ENCODE peak calls at places on chromosomes 7 and 10, in nine cellular contexts. U is adrenal gland, E is H7, L is uterus, Z is sigmoid colon, J is NB4, O is PC-9, G is BJ, H is RWPE2. A is an unnamed sample.

GRCh38 chr7:156932006-156932405 is 17.5 kb upstream of the NOM1 start:
- DNase-seq in U (peak), E (no peak), L (no peak), Z (no peak), J (no peak), O (no peak), G (no peak), H (no peak), A (no peak)

GRCh38 chr10:103648951-103649532 is 155.5 kb downstream of the NEURL1 start:
- DNase-seq in U (peak), E (no peak), L (peak), Z (peak), J (peak), O (no peak), G (no peak), H (no peak), A (no peak)

GRCh38 chr10:31823358-31823757 is 105.3 kb downstream of the ARHGAP12 start:
- DNase-seq in U (no peak), E (no peak), L (no peak), Z (no peak), J (no peak), O (no peak), G (no peak), H (no peak), A (no peak)

GRCh38 chr10:104642311-104643022 is 1.4 kb downstream of the SORCS3 start:
- DNase-seq in U (peak), E (peak), L (no peak), Z (no peak), J (no peak), O (no peak), G (no peak), H (no peak), A (no peak)

GRCh38 chr7:54964136-54964535 is 54.7 kb upstream of the EGFR start:
- DNase-seq in U (no peak), E (no peak), L (no peak), Z (no peak), J (no peak), O (no peak), G (no peak), H (no peak), A (no peak)

GRCh38 chr7:158527495-158527894 is 60.1 kb downstream of the PTPRN2 start:
- DNase-seq in U (no peak), E (peak), L (no peak), Z (no peak), J (no peak), O (no peak), G (no peak), H (no peak), A (no peak)

GRCh38 chr10:119022846-119023552 is 6.5 kb upstream of the NANOS1 start:
- DNase-seq in U (peak), E (peak), L (no peak), Z (no peak), J (no peak), O (peak), G (peak), H (no peak), A (no peak)

GRCh38 chr7:35707422-35707821 is 12.5 kb upstream of the HERPUD2 start:
- DNase-seq in U (no peak), E (no peak), L (no peak), Z (no peak), J (no peak), O (no peak), G (no peak), H (no peak), A (no peak)

GRCh38 chr7:55132890-55133551 is 114.2 kb downstream of the EGFR start:
- DNase-seq in U (no peak), E (no peak), L (peak), Z (peak), J (peak), O (peak), G (peak), H (peak), A (peak)

GRCh38 chr7:134875867-134876266 is 96.4 kb downstream of the CALD1 start:
- DNase-seq in U (no peak), E (no peak), L (no peak), Z (no peak), J (no peak), O (no peak), G (peak), H (no peak), A (peak)

GRCh38 chr10:124064158-124064603 is 29.2 kb downstream of the CHST15 start:
- DNase-seq in U (peak), E (no peak), L (no peak), Z (no peak), J (no peak), O (no peak), G (no peak), H (no peak), A (no peak)

GRCh38 chr10:11232222-11232961 is 214.7 kb downstream of the CELF2 start:
- DNase-seq in U (no peak), E (no peak), L (no peak), Z (no peak), J (no peak), O (no peak), G (no peak), H (no peak), A (no peak)

GRCh38 chr10:70007116-70007820 is 45.4 kb upstream of the MACROH2A2 start:
- DNase-seq in U (no peak), E (no peak), L (no peak), Z (no peak), J (no peak), O (no peak), G (no peak), H (no peak), A (peak)

GRCh38 chr10:43286076-43286805 is 19.4 kb upstream of the RASGEF1A start:
- DNase-seq in U (no peak), E (no peak), L (no peak), Z (no peak), J (no peak), O (no peak), G (no peak), H (no peak), A (no peak)

GRCh38 chr10:21097926-21098355 is 200.8 kb upstream of the NEBL start:
- DNase-seq in U (no peak), E (no peak), L (no peak), Z (no peak), J (no peak), O (no peak), G (no peak), H (no peak), A (no peak)

DNA sequence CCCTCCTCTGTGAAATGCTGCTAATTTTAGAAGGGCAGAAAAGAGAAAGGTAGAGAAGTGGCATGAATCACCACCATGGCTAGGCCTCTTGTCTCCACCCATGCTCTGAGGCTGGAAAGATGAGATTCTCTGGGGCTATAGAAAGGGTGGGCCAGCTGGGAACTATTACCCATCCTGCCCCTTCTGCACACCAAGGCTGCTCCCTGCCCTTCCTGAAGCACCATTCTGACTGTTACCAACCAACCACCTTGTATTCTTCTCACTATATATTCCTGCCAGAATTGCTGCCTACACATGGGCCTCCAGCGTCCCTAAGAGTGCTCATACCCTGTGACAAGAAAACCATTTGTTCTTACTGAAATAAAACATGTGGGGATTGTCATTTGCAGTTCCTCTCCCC is 11.4 kb upstream of the DLX6 start:
- DNase-seq in U (no peak), E (no peak), L (no peak), Z (no peak), J (no peak), O (no peak), G (no peak), H (no peak), A (no peak)
- H3K4me3 ChIP-seq in U (no peak), E (no peak), L (no peak), Z (no peak), J (no peak), O (no peak), G (no peak), H (no peak), A (no peak)

DNA sequence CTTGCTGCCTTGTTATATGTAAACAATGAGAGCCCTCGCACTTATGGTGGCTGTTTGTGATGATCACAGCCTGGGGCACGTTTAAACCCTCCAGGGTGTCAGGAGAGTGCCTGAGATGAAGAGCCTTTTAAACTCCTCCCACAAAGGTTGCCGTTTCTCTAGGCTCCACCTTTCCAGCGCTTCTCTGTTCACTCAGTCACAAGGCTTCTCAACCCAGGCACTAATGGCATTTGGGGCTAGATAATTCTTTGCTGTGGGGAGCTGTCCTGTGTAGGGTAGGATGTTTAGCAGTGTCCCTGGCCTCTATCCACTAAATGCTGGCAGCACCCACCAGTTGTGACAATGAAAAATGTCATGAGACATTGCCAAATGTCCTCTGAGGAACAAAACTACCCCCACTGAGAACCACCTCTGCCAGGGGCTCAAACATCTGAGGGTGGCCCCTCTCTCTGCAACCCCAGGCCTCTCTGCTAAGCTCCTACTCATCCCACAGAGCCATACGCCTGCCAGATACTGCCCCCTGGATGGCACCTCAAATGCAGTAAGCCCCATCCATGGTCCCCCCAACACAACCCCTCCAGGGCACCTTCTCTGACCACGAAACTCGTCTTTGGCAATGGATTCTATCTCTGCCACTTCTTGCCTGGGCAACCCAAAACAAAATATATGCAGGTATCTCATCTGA is 144.3 kb upstream of the ZMIZ1 start:
- DNase-seq in U (no peak), E (peak), L (no peak), Z (no peak), J (no peak), O (no peak), G (no peak), H (no peak), A (no peak)
- H3K4me3 ChIP-seq in U (no peak), E (no peak), L (no peak), Z (no peak), J (no peak), O (no peak), G (no peak), H (no peak), A (no peak)

DNA sequence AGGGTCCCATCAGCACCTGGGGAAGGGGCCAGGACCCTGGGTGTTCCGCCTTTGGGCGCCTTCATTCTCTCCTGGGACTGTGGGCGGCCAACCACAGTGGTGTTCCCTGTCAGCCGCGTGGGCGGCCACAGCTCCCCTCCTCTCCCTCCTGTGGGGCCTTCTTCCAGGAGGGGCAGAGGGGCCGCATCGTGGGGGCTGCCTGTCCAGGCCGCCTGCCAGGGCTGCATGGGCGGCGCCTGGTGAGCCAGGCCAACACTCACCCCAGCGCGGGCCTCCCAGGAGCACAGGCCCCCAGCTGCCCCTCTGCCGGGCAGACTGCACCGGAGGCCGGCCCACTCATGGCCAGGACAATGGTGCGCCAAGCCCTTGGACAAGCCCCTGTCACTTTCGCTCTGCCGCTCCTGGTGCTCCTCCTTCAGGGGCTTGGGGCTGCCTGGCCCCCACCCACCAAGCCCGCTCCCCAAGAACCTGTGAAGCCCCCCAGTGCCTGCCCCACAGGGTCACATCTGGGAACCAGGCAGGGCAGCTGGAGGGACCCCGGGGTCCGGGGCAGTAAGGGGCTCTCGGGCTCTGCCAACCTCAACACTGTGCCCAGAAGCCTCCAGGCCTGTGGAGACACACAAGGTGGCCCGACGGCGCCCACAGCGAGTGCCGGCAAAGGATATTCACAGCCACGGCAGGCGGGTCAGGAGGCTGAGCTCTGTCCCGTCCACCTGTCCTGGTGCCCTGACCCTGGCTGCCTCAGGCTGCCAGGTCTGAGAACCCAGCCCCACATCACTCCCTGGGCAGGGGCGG is 42.8 kb downstream of the AP5Z1 start:
- DNase-seq in U (no peak), E (peak), L (peak), Z (no peak), J (peak), O (no peak), G (no peak), H (no peak), A (no peak)
- H3K4me3 ChIP-seq in U (no peak), E (no peak), L (no peak), Z (no peak), J (no peak), O (no peak), G (no peak), H (no peak), A (no peak)

DNA sequence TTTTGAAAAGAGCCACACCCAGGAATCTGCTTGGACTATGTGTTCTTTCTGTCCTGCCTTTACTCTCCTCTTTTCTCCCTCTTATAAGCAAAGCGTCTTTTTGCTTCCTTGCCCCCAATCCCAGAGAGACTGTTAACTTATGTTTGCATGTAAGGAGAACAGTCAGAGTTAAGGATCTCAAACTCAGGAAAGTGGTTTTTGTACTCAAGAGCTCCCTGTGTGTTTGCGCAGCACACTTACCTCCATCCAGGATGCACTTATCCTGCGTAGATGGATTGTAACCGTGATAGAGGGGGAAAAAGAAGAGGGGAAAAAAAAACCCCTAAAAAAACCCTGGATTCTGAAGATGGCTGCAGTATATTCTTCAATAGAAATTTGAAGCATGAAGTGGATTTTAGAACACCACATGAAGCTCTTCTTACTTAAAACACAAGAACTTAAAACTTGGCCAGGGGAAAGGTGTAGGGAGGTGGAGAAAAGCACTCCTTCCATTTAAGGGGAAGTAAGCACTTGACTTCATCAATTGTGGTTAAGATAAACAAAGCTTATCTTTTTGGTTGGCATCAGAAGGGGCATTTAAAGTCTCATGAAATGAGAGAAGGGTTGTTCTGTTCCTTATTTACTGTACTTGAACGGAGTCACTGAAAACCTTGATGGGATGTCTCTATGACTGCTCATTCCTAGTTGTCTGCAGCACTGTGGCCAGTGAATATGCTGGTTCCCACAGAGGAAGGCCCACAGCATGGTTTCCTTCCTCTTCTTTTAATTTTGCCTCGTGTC is 229.1 kb downstream of the AUTS2 start:
- DNase-seq in U (no peak), E (no peak), L (no peak), Z (no peak), J (peak), O (no peak), G (no peak), H (no peak), A (no peak)
- H3K4me3 ChIP-seq in U (no peak), E (no peak), L (no peak), Z (no peak), J (no peak), O (no peak), G (no peak), H (no peak), A (no peak)

GRCh38 chr10:96305019-96305418 is 785 bp downstream of the DNTT start:
- DNase-seq in U (no peak), E (no peak), L (no peak), Z (no peak), J (no peak), O (no peak), G (no peak), H (no peak), A (no peak)
- H3K4me3 ChIP-seq in U (no peak), E (no peak), L (no peak), Z (no peak), J (no peak), O (no peak), G (no peak), H (no peak), A (no peak)

GRCh38 chr7:98830972-98831548 is 38.8 kb downstream of the TMEM130 start:
- DNase-seq in U (no peak), E (no peak), L (no peak), Z (no peak), J (no peak), O (no peak), G (no peak), H (no peak), A (no peak)

GRCh38 chr7:98828368-98828767 is 41.4 kb downstream of the TMEM130 start:
- DNase-seq in U (no peak), E (no peak), L (no peak), Z (no peak), J (no peak), O (no peak), G (no peak), H (no peak), A (no peak)

GRCh38 chr7:98834949-98835348 is 34.9 kb downstream of the TMEM130 start:
- DNase-seq in U (no peak), E (no peak), L (no peak), Z (no peak), J (no peak), O (no peak), G (no peak), H (no peak), A (no peak)

GRCh38 chr7:98833022-98833421 is 36.8 kb downstream of the TMEM130 start:
- DNase-seq in U (no peak), E (no peak), L (no peak), Z (no peak), J (no peak), O (no peak), G (no peak), H (no peak), A (no peak)

DNA sequence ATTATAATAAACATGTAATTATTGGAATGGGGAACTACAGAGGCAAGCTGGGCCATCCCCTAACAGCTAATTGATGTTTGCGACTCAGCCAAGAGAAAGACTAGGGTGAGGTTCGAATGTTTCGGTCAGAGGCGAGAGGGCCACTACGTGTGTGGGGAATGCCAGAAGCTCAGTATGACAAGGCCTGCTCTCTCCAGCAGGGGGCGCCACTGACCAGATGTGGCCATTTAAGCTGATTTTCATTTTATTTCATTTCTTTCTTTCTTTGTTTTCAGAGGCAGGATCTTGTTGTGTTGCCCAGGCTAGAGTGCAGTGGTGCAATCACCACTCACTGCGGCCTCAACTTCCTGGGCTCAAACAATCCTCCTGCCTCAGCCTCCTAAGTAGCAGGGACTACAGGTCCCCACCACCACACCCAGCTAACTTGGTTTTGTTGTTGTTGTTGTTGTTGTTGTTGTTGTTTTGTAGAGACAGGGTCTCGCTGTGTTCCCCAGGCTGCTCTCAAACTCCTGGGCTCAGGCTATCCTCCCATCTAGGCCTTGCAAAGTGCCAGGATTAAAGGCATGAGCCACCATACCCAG is 38.1 kb downstream of the TMEM130 start:
- DNase-seq in U (peak), E (peak), L (no peak), Z (no peak), J (peak), O (peak), G (no peak), H (no peak), A (no peak)
- H3K4me3 ChIP-seq in U (no peak), E (no peak), L (no peak), Z (no peak), J (no peak), O (no peak), G (no peak), H (no peak), A (no peak)

DNA sequence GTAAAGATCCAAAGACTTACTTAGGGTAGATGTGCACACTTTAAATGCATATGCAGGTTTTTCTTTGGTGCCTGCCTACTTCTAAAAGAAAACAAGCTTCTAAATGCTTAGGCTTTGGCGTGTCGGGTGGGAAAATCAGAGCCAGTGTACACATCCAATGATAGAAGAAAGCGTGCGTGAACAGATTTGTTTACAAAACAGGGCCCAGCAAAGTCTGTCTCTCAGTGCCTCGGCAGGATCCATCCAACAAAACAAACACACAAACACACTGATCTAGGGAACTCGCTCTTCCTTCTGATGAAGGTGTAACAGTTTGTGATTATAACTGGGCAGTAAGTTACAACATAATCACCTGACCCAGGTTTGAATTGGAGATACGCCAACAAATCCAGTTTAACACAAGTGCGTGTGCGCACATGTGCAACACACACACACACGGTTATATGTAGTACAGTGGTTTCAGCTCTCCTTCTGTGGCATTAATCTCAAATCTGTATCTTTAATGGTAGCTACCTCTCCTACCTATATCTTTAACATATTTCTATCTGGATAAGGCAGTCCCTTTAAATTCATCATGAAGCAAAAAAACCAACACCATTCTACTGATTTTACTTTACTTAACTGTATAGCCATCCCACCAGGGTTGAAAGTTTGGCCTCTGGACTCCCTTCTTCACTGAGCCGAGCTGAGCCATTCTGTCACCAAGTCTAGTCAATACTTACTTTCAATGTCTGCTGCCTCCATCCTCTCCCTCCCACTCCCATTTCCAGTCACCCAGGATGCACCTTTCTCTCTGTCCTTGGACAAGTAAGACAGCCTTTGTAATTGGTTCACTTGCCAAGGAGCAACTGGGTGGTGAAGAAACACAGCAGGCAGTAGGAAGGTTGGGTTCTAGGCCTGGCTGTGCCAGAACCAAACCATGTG is 184.4 kb upstream of the KLF14 start:
- DNase-seq in U (no peak), E (no peak), L (no peak), Z (no peak), J (no peak), O (no peak), G (no peak), H (no peak), A (no peak)
- H3K4me3 ChIP-seq in U (no peak), E (no peak), L (no peak), Z (no peak), J (no peak), O (no peak), G (no peak), H (no peak), A (no peak)